ENCODE peak calls at places on chromosomes 6 and 20, in five cellular contexts. One of them, this sample, is unnamed.

GRCh38 chr20:10453241-10453640 is 18.1 kb downstream of the SLX4IP start:
- DNase-seq in adrenal gland: no peak
- DNase-seq in CD8-positive, alpha-beta memory T cell: no peak
- DNase-seq in IMR-90: no peak
- DNase-seq in esophagus squamous epithelium: no peak
- DNase-seq in this sample: no peak

GRCh38 chr6:90406142-90406794 is 109.6 kb upstream of the BACH2 start:
- DNase-seq in adrenal gland: no peak
- DNase-seq in CD8-positive, alpha-beta memory T cell: no peak
- DNase-seq in IMR-90: peak; percentile 80
- DNase-seq in esophagus squamous epithelium: no peak
- DNase-seq in this sample: no peak

GRCh38 chr6:170063431-170063830 is 227.4 kb downstream of the DLL1 start:
- DNase-seq in adrenal gland: no peak
- DNase-seq in CD8-positive, alpha-beta memory T cell: no peak
- DNase-seq in IMR-90: no peak
- DNase-seq in esophagus squamous epithelium: no peak
- DNase-seq in this sample: peak; percentile 49

GRCh38 chr6:64861039-64861651 is 845.9 kb downstream of the EYS start:
- DNase-seq in adrenal gland: no peak
- DNase-seq in CD8-positive, alpha-beta memory T cell: no peak
- DNase-seq in IMR-90: no peak
- DNase-seq in esophagus squamous epithelium: no peak
- DNase-seq in this sample: no peak

GRCh38 chr6:7100072-7100750 is 7.5 kb upstream of the RREB1 start:
- DNase-seq in adrenal gland: no peak
- DNase-seq in CD8-positive, alpha-beta memory T cell: no peak
- DNase-seq in IMR-90: no peak
- DNase-seq in esophagus squamous epithelium: no peak
- DNase-seq in this sample: no peak

GRCh38 chr6:30613251-30614043 is 3.6 kb downstream of the PPP1R10 start:
- DNase-seq in adrenal gland: no peak
- DNase-seq in CD8-positive, alpha-beta memory T cell: no peak
- DNase-seq in IMR-90: peak; percentile 52
- DNase-seq in esophagus squamous epithelium: no peak
- DNase-seq in this sample: no peak

GRCh38 chr6:85600713-85601313 is 7.2 kb upstream of the SNX14 start:
- DNase-seq in adrenal gland: no peak
- DNase-seq in CD8-positive, alpha-beta memory T cell: no peak
- DNase-seq in IMR-90: no peak
- DNase-seq in esophagus squamous epithelium: no peak
- DNase-seq in this sample: no peak

GRCh38 chr6:10401004-10401536 is 13.8 kb downstream of the TFAP2A start:
- DNase-seq in adrenal gland: no peak
- DNase-seq in CD8-positive, alpha-beta memory T cell: no peak
- DNase-seq in IMR-90: no peak
- DNase-seq in esophagus squamous epithelium: no peak
- DNase-seq in this sample: no peak

GRCh38 chr20:56428881-56429280 is 16.8 kb downstream of the CASS4 start:
- DNase-seq in adrenal gland: no peak
- DNase-seq in CD8-positive, alpha-beta memory T cell: no peak
- DNase-seq in IMR-90: no peak
- DNase-seq in esophagus squamous epithelium: no peak
- DNase-seq in this sample: no peak

GRCh38 chr6:168299541-168300511 is 19.8 kb downstream of the DACT2 start:
- DNase-seq in adrenal gland: no peak
- DNase-seq in CD8-positive, alpha-beta memory T cell: no peak
- DNase-seq in IMR-90: no peak
- DNase-seq in esophagus squamous epithelium: no peak
- DNase-seq in this sample: peak; percentile 55
- H3K9me3 ChIP-seq in adrenal gland: no peaks in the 10 kb centered on the region
- H3K9me3 ChIP-seq in CD8-positive, alpha-beta memory T cell: no peaks in the 10 kb centered on the region
- H3K9me3 ChIP-seq in IMR-90: peaks cover 31% of the 10 kb centered on the region
- H3K9me3 ChIP-seq in esophagus squamous epithelium: no peaks in the 10 kb centered on the region
- H3K9me3 ChIP-seq in this sample: no peaks in the 10 kb centered on the region

DNA sequence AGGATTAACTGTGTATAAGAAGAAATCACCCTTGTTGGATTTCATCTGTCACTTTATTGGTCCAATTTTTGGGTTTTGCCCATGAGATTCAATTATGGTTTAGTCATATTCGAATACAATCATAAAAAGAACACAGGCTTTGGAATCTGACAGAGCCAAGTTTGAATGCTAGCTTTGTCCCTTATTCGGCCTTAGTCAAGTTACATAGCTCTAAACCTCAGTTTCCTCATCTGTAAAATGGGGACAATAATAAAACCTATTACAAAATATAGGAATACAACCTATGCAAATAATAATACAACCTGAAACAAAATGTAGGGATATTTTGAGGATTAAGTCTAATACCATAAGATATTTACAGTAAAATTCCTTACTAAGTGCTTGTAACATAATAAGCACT is 57.7 kb downstream of the PRPH2 start:
- DNase-seq in adrenal gland: no peak
- DNase-seq in CD8-positive, alpha-beta memory T cell: no peak
- DNase-seq in IMR-90: no peak
- DNase-seq in esophagus squamous epithelium: no peak
- DNase-seq in this sample: no peak
- H3K36me3 ChIP-seq in adrenal gland: peaks cover 79% of the 10 kb centered on the region
- H3K36me3 ChIP-seq in CD8-positive, alpha-beta memory T cell: peaks cover 36% of the 10 kb centered on the region
- H3K36me3 ChIP-seq in IMR-90: peaks cover 33% of the 10 kb centered on the region
- H3K36me3 ChIP-seq in esophagus squamous epithelium: peaks cover 93% of the 10 kb centered on the region
- H3K36me3 ChIP-seq in this sample: peaks cover 72% of the 10 kb centered on the region

DNA sequence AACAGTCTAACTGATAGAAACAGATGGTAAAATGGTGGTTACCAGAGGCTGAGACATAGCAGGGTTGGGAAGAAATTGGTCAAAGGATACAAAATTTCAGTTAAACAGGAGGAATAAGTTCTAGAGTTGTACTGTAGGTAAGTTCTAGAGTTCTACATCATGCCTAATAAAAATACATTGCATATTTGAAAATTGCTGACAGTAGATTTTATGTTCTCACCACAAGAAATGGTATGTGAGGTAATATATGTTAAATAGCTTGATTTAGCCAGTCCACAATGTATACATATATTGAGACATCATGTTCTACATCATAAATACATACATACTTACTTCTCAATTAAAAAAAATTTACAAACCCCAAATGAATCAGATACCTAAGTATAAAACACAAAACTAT is 8.2 kb downstream of the ZNF322 start:
- DNase-seq in adrenal gland: no peak
- DNase-seq in CD8-positive, alpha-beta memory T cell: no peak
- DNase-seq in IMR-90: no peak
- DNase-seq in esophagus squamous epithelium: no peak
- DNase-seq in this sample: no peak
- H3K9me3 ChIP-seq in adrenal gland: peaks cover 12% of the 10 kb centered on the region
- H3K9me3 ChIP-seq in CD8-positive, alpha-beta memory T cell: no peaks in the 10 kb centered on the region
- H3K9me3 ChIP-seq in IMR-90: peaks cover 2% of the 10 kb centered on the region
- H3K9me3 ChIP-seq in esophagus squamous epithelium: no peaks in the 10 kb centered on the region
- H3K9me3 ChIP-seq in this sample: peaks cover 5% of the 10 kb centered on the region

GRCh38 chr20:59253779-59254319 is 46.6 kb upstream of the EDN3 start:
- DNase-seq in adrenal gland: no peak
- DNase-seq in CD8-positive, alpha-beta memory T cell: peak; percentile 32
- DNase-seq in IMR-90: no peak
- DNase-seq in esophagus squamous epithelium: no peak
- DNase-seq in this sample: no peak
- H3K36me3 ChIP-seq in adrenal gland: no peaks in the 10 kb centered on the region
- H3K36me3 ChIP-seq in CD8-positive, alpha-beta memory T cell: peaks cover 16% of the 10 kb centered on the region
- H3K36me3 ChIP-seq in IMR-90: no peaks in the 10 kb centered on the region
- H3K36me3 ChIP-seq in esophagus squamous epithelium: no peaks in the 10 kb centered on the region
- H3K36me3 ChIP-seq in this sample: no peaks in the 10 kb centered on the region

GRCh38 chr6:76275746-76276145 is 203.3 kb upstream of the IMPG1 start:
- DNase-seq in adrenal gland: no peak
- DNase-seq in CD8-positive, alpha-beta memory T cell: no peak
- DNase-seq in IMR-90: no peak
- DNase-seq in esophagus squamous epithelium: no peak
- DNase-seq in this sample: no peak
- H3K9me3 ChIP-seq in adrenal gland: no peaks in the 10 kb centered on the region
- H3K9me3 ChIP-seq in CD8-positive, alpha-beta memory T cell: no peaks in the 10 kb centered on the region
- H3K9me3 ChIP-seq in IMR-90: peaks cover 13% of the 10 kb centered on the region
- H3K9me3 ChIP-seq in esophagus squamous epithelium: peaks cover 25% of the 10 kb centered on the region
- H3K9me3 ChIP-seq in this sample: no peaks in the 10 kb centered on the region

DNA sequence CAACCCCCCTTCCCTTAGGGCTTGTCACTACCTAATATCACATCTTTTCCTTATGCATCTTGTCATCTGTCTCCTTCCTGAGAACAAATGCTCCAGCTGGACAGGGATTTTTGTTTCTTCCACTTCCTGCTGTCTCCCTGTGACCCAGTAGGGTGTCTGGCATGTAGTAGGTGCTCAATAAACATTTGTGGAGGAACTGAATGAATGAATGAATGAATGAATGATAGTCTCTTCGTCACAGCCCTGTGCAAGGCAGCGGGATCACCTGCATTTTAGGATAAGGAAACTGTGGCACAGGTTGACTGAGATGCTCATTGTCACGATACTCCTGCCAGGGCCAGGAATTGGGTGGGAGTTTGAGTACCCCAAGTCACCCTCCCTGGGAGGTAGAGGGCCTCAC is 14.2 kb downstream of the LEMD2 start:
- DNase-seq in adrenal gland: no peak
- DNase-seq in CD8-positive, alpha-beta memory T cell: no peak
- DNase-seq in IMR-90: no peak
- DNase-seq in esophagus squamous epithelium: no peak
- DNase-seq in this sample: no peak
- H3K36me3 ChIP-seq in adrenal gland: peaks cover 77% of the 10 kb centered on the region
- H3K36me3 ChIP-seq in CD8-positive, alpha-beta memory T cell: peaks cover 61% of the 10 kb centered on the region
- H3K36me3 ChIP-seq in IMR-90: peaks cover 68% of the 10 kb centered on the region
- H3K36me3 ChIP-seq in esophagus squamous epithelium: peaks cover 80% of the 10 kb centered on the region
- H3K36me3 ChIP-seq in this sample: peaks cover 77% of the 10 kb centered on the region

DNA sequence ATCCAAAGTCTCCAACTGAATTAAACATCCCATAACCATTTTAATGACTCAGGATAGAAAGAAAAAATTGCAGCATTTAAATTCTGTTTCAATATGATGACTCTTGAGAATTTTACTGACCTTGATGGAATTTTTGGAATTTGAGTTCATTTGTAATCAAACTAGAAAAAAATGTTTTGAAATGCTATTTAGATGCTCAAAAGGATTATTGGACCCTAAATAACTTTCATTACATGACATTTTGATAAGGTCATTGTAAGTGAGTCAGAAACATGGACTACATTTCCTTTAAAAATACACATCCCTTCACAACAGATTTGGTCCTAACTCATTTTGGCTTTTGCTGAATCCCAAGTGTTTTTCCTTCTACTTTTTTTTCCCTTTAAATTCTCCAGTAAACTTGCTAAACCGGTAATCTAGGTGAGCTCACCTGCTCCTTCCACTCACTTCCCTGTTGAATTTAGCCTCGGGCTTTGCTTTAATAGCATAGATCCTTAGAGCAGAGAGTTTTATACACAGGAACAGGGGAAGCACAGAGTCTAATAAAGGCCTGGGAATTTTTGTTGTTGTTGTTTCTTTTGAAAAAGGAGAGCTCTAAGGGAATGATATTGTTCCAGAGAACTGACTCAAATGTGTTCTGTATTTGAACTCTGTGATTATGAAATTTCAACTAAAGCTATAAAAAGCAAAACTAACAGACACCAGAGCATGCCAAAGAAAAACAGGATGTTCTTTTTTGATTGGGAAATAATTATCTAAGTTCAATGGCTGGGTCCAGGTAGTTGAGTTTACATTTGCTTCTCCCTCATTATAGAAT is 1088.3 kb upstream of the CITED2 start:
- DNase-seq in adrenal gland: no peak
- DNase-seq in CD8-positive, alpha-beta memory T cell: no peak
- DNase-seq in IMR-90: peak; percentile 53
- DNase-seq in esophagus squamous epithelium: no peak
- DNase-seq in this sample: no peak
- H3K9me3 ChIP-seq in adrenal gland: no peaks in the 10 kb centered on the region
- H3K9me3 ChIP-seq in CD8-positive, alpha-beta memory T cell: no peaks in the 10 kb centered on the region
- H3K9me3 ChIP-seq in IMR-90: peaks cover 2% of the 10 kb centered on the region
- H3K9me3 ChIP-seq in esophagus squamous epithelium: no peaks in the 10 kb centered on the region
- H3K9me3 ChIP-seq in this sample: peaks cover 25% of the 10 kb centered on the region

GRCh38 chr6:2896741-2897140 is 6.4 kb downstream of the SERPINB9 start:
- DNase-seq in adrenal gland: no peak
- DNase-seq in CD8-positive, alpha-beta memory T cell: no peak
- DNase-seq in IMR-90: no peak
- DNase-seq in esophagus squamous epithelium: no peak
- DNase-seq in this sample: no peak

GRCh38 chr6:2900821-2901644 is 2.1 kb downstream of the SERPINB9 start:
- DNase-seq in adrenal gland: no peak
- DNase-seq in CD8-positive, alpha-beta memory T cell: no peak
- DNase-seq in IMR-90: no peak
- DNase-seq in esophagus squamous epithelium: no peak
- DNase-seq in this sample: no peak

GRCh38 chr6:2902470-2902762 is 693 bp downstream of the SERPINB9 start:
- DNase-seq in adrenal gland: no peak
- DNase-seq in CD8-positive, alpha-beta memory T cell: no peak
- DNase-seq in IMR-90: peak; percentile 24
- DNase-seq in esophagus squamous epithelium: no peak
- DNase-seq in this sample: no peak

GRCh38 chr6:2900221-2900807 is 2.8 kb downstream of the SERPINB9 start:
- DNase-seq in adrenal gland: no peak
- DNase-seq in CD8-positive, alpha-beta memory T cell: no peak
- DNase-seq in IMR-90: no peak
- DNase-seq in esophagus squamous epithelium: no peak
- DNase-seq in this sample: no peak

GRCh38 chr6:2899596-2899995 is 3.5 kb downstream of the SERPINB9 start:
- DNase-seq in adrenal gland: no peak
- DNase-seq in CD8-positive, alpha-beta memory T cell: no peak
- DNase-seq in IMR-90: no peak
- DNase-seq in esophagus squamous epithelium: no peak
- DNase-seq in this sample: no peak
- H3K36me3 ChIP-seq in adrenal gland: peaks cover 34% of the 10 kb centered on the region
- H3K36me3 ChIP-seq in CD8-positive, alpha-beta memory T cell: peaks cover 34% of the 10 kb centered on the region
- H3K36me3 ChIP-seq in IMR-90: peaks cover 10% of the 10 kb centered on the region
- H3K36me3 ChIP-seq in esophagus squamous epithelium: peaks cover 34% of the 10 kb centered on the region
- H3K36me3 ChIP-seq in this sample: peaks cover 32% of the 10 kb centered on the region

This sample was measured in right atrium auricular region.